ENCODE peak calls at places on chromosomes 4 and X, in nine cellular contexts. One of them, this sample, is unnamed.

GRCh38 chr4:122827899-122828601 is 1.4 kb downstream of the FGF2 start:
- DNase-seq in WTC11: peak
- DNase-seq in mucosa of descending colon: no peak
- DNase-seq in foreskin keratinocyte: peak
- DNase-seq in GM20000: peak
- DNase-seq in AG09309: no peak
- DNase-seq in SK-N-SH: peak
- DNase-seq in astrocyte of the spinal cord: peak
- DNase-seq in cardiac fibroblast: peak
- DNase-seq in this sample: no peak

GRCh38 chr4:86512631-86513030 is 81.5 kb upstream of the PTPN13 start:
- DNase-seq in WTC11: no peak
- DNase-seq in mucosa of descending colon: no peak
- DNase-seq in foreskin keratinocyte: peak
- DNase-seq in GM20000: no peak
- DNase-seq in AG09309: no peak
- DNase-seq in SK-N-SH: no peak
- DNase-seq in astrocyte of the spinal cord: no peak
- DNase-seq in cardiac fibroblast: no peak
- DNase-seq in this sample: no peak

GRCh38 chrX:10175317-10175871 is 18.6 kb downstream of the CLCN4 start:
- DNase-seq in WTC11: no peak
- DNase-seq in mucosa of descending colon: no peak
- DNase-seq in foreskin keratinocyte: peak
- DNase-seq in GM20000: no peak
- DNase-seq in AG09309: peak
- DNase-seq in SK-N-SH: no peak
- DNase-seq in astrocyte of the spinal cord: peak
- DNase-seq in cardiac fibroblast: peak
- DNase-seq in this sample: no peak

GRCh38 chrX:120499301-120500097 is 30.4 kb upstream of the LAMP2 start:
- DNase-seq in WTC11: no peak
- DNase-seq in mucosa of descending colon: no peak
- DNase-seq in foreskin keratinocyte: no peak
- DNase-seq in GM20000: no peak
- DNase-seq in AG09309: no peak
- DNase-seq in SK-N-SH: no peak
- DNase-seq in astrocyte of the spinal cord: no peak
- DNase-seq in cardiac fibroblast: peak
- DNase-seq in this sample: peak

GRCh38 chrX:4379071-4379470 is 665.6 kb upstream of the PRKX start:
- DNase-seq in WTC11: no peak
- DNase-seq in mucosa of descending colon: no peak
- DNase-seq in foreskin keratinocyte: peak
- DNase-seq in GM20000: no peak
- DNase-seq in AG09309: no peak
- DNase-seq in SK-N-SH: no peak
- DNase-seq in astrocyte of the spinal cord: no peak
- DNase-seq in cardiac fibroblast: no peak
- DNase-seq in this sample: no peak

GRCh38 chrX:153814591-153815315 is 15.6 kb downstream of the PDZD4 start:
- DNase-seq in WTC11: no peak
- DNase-seq in mucosa of descending colon: no peak
- DNase-seq in foreskin keratinocyte: no peak
- DNase-seq in GM20000: no peak
- DNase-seq in AG09309: no peak
- DNase-seq in SK-N-SH: no peak
- DNase-seq in astrocyte of the spinal cord: no peak
- DNase-seq in cardiac fibroblast: no peak
- DNase-seq in this sample: peak

GRCh38 chrX:107851215-107851614 is 25.5 kb downstream of the MID2 start:
- DNase-seq in WTC11: no peak
- DNase-seq in mucosa of descending colon: no peak
- DNase-seq in foreskin keratinocyte: peak
- DNase-seq in GM20000: no peak
- DNase-seq in AG09309: no peak
- DNase-seq in SK-N-SH: no peak
- DNase-seq in astrocyte of the spinal cord: no peak
- DNase-seq in cardiac fibroblast: peak
- DNase-seq in this sample: no peak

GRCh38 chr4:66911898-66912297 is 633.4 kb downstream of the CENPC start:
- DNase-seq in WTC11: no peak
- DNase-seq in mucosa of descending colon: no peak
- DNase-seq in foreskin keratinocyte: peak
- DNase-seq in GM20000: no peak
- DNase-seq in AG09309: no peak
- DNase-seq in SK-N-SH: no peak
- DNase-seq in astrocyte of the spinal cord: peak
- DNase-seq in cardiac fibroblast: peak
- DNase-seq in this sample: no peak

GRCh38 chr4:87840149-87840548 is 7.4 kb downstream of the MEPE start:
- DNase-seq in WTC11: no peak
- DNase-seq in mucosa of descending colon: no peak
- DNase-seq in foreskin keratinocyte: no peak
- DNase-seq in GM20000: no peak
- DNase-seq in AG09309: no peak
- DNase-seq in SK-N-SH: no peak
- DNase-seq in astrocyte of the spinal cord: no peak
- DNase-seq in cardiac fibroblast: no peak
- DNase-seq in this sample: no peak

GRCh38 chr4:18722748-18723191 is 701.2 kb upstream of the LCORL start:
- DNase-seq in WTC11: no peak
- DNase-seq in mucosa of descending colon: no peak
- DNase-seq in foreskin keratinocyte: no peak
- DNase-seq in GM20000: no peak
- DNase-seq in AG09309: no peak
- DNase-seq in SK-N-SH: no peak
- DNase-seq in astrocyte of the spinal cord: no peak
- DNase-seq in cardiac fibroblast: no peak
- DNase-seq in this sample: no peak

GRCh38 chr4:117085185-117085701 is at the start of gene TRAM1L1:
- DNase-seq in WTC11: peak
- DNase-seq in mucosa of descending colon: peak
- DNase-seq in foreskin keratinocyte: peak
- DNase-seq in GM20000: peak
- DNase-seq in AG09309: no peak
- DNase-seq in SK-N-SH: peak
- DNase-seq in astrocyte of the spinal cord: peak
- DNase-seq in cardiac fibroblast: peak
- DNase-seq in this sample: peak
- TF ChIP-seq CTCF in WTC11: no peak
- TF ChIP-seq CTCF in mucosa of descending colon: no peak
- TF ChIP-seq CTCF in foreskin keratinocyte: peak
- TF ChIP-seq CTCF in GM20000: no peak
- TF ChIP-seq CTCF in AG09309: no peak
- TF ChIP-seq CTCF in SK-N-SH: peak
- TF ChIP-seq CTCF in astrocyte of the spinal cord: peak
- TF ChIP-seq CTCF in cardiac fibroblast: no peak
- TF ChIP-seq CTCF in this sample: no peak

GRCh38 chrX:121569609-121570008 is 522.2 kb downstream of the GLUD2 start:
- DNase-seq in WTC11: no peak
- DNase-seq in mucosa of descending colon: no peak
- DNase-seq in foreskin keratinocyte: no peak
- DNase-seq in GM20000: no peak
- DNase-seq in AG09309: no peak
- DNase-seq in SK-N-SH: no peak
- DNase-seq in astrocyte of the spinal cord: no peak
- DNase-seq in cardiac fibroblast: no peak
- DNase-seq in this sample: no peak
- TF ChIP-seq CTCF in WTC11: no peak
- TF ChIP-seq CTCF in mucosa of descending colon: no peak
- TF ChIP-seq CTCF in foreskin keratinocyte: no peak
- TF ChIP-seq CTCF in GM20000: no peak
- TF ChIP-seq CTCF in AG09309: no peak
- TF ChIP-seq CTCF in SK-N-SH: no peak
- TF ChIP-seq CTCF in astrocyte of the spinal cord: no peak
- TF ChIP-seq CTCF in cardiac fibroblast: no peak
- TF ChIP-seq CTCF in this sample: no peak

DNA sequence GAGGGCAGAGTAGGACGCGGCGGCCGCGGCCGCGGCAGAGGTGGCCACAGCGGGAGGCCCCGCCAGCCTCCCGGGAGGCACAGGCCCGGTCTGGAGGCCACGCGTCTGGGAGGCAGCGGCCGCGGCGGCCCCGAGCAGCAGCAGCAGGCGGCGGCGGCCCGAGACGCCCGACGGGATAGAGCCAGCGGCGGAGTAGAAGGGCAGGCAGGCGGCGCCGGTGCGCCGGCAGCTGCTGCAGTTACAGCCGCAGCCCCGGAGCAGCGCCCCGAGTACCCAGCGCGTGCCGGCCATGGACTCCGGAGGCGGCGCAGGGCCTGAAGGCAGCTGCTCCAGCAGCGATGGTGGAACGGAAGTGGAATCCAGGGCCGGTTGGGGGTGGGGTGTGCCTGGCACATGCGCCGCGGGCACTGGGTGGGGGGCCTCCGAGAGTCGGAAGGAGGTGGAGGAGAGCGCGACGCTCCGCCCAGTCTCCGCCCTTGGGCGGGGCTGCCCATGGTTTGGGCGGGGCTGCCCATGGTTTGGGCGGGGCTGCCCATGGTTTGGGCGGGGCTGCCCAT is at the start of gene GRSF1:
- DNase-seq in WTC11: peak
- DNase-seq in mucosa of descending colon: peak
- DNase-seq in foreskin keratinocyte: peak
- DNase-seq in GM20000: peak
- DNase-seq in AG09309: peak
- DNase-seq in SK-N-SH: peak
- DNase-seq in astrocyte of the spinal cord: peak
- DNase-seq in cardiac fibroblast: peak
- DNase-seq in this sample: peak
- TF ChIP-seq CTCF in WTC11: no peak
- TF ChIP-seq CTCF in mucosa of descending colon: no peak
- TF ChIP-seq CTCF in foreskin keratinocyte: peak
- TF ChIP-seq CTCF in GM20000: no peak
- TF ChIP-seq CTCF in AG09309: no peak
- TF ChIP-seq CTCF in SK-N-SH: no peak
- TF ChIP-seq CTCF in astrocyte of the spinal cord: peak
- TF ChIP-seq CTCF in cardiac fibroblast: no peak
- TF ChIP-seq CTCF in this sample: peak

GRCh38 chrX:47216393-47216925 is 2.0 kb upstream of the CDK16 start:
- DNase-seq in WTC11: no peak
- DNase-seq in mucosa of descending colon: no peak
- DNase-seq in foreskin keratinocyte: no peak
- DNase-seq in GM20000: no peak
- DNase-seq in AG09309: no peak
- DNase-seq in SK-N-SH: no peak
- DNase-seq in astrocyte of the spinal cord: no peak
- DNase-seq in cardiac fibroblast: no peak
- DNase-seq in this sample: no peak
- TF ChIP-seq CTCF in WTC11: no peak
- TF ChIP-seq CTCF in mucosa of descending colon: no peak
- TF ChIP-seq CTCF in foreskin keratinocyte: no peak
- TF ChIP-seq CTCF in GM20000: no peak
- TF ChIP-seq CTCF in AG09309: no peak
- TF ChIP-seq CTCF in SK-N-SH: no peak
- TF ChIP-seq CTCF in astrocyte of the spinal cord: no peak
- TF ChIP-seq CTCF in cardiac fibroblast: no peak
- TF ChIP-seq CTCF in this sample: no peak

GRCh38 chr4:69025191-69025998 is 70.9 kb upstream of the UGT2B7 start:
- DNase-seq in WTC11: peak
- DNase-seq in mucosa of descending colon: no peak
- DNase-seq in foreskin keratinocyte: peak
- DNase-seq in GM20000: no peak
- DNase-seq in AG09309: no peak
- DNase-seq in SK-N-SH: no peak
- DNase-seq in astrocyte of the spinal cord: no peak
- DNase-seq in cardiac fibroblast: no peak
- DNase-seq in this sample: no peak
- TF ChIP-seq CTCF in WTC11: peak
- TF ChIP-seq CTCF in mucosa of descending colon: no peak
- TF ChIP-seq CTCF in foreskin keratinocyte: peak
- TF ChIP-seq CTCF in GM20000: peak
- TF ChIP-seq CTCF in AG09309: no peak
- TF ChIP-seq CTCF in SK-N-SH: peak
- TF ChIP-seq CTCF in astrocyte of the spinal cord: peak
- TF ChIP-seq CTCF in cardiac fibroblast: peak
- TF ChIP-seq CTCF in this sample: no peak

This sample was measured in psoas muscle.